ENCODE peak calls at places on chromosomes 2 and 18, in ten cellular contexts. A is GM13977, W is breast epithelium, N is HCT116, B is H1, E is lower lobe of right lung, X is psoas muscle, J is IMR-90, H is GM23338, T is PC-3. C is an unnamed sample.

GRCh38 chr18:13288509-13289138 is 70.1 kb downstream of the LDLRAD4 start:
- DNase-seq in A (no peak), N (no peak), H (no peak), E (no peak), T (no peak), W (no peak), X (no peak), J (no peak), B (no peak), C (no peak)

GRCh38 chr2:45930396-45930792 is 278.9 kb downstream of the PRKCE start:
- DNase-seq in J (peak; percentile 74), H (no peak), W (no peak), B (no peak), X (no peak), T (peak; percentile 22), E (no peak), N (no peak), A (no peak), C (no peak)

GRCh38 chr2:174827371-174828369 is 63.4 kb upstream of the CHRNA1 start:
- DNase-seq in X (no peak), N (no peak), T (peak; percentile 73), J (peak; percentile 49), W (no peak), H (peak; percentile 42), B (no peak), E (no peak), A (no peak), C (no peak)

GRCh38 chr18:35089382-35089781 is 48.2 kb downstream of the MAPRE2 start:
- DNase-seq in J (no peak), T (no peak), N (no peak), W (no peak), B (no peak), H (no peak), A (no peak), X (no peak), E (no peak), C (no peak)

GRCh38 chr2:98944786-98945185 is 8.8 kb upstream of the CRACDL start:
- DNase-seq in T (no peak), A (no peak), X (no peak), W (no peak), E (no peak), B (no peak), N (no peak), J (peak; percentile 7), H (no peak), C (no peak)

GRCh38 chr18:57901819-57902600 is 98.9 kb upstream of the ATP8B1 start:
- DNase-seq in E (no peak), N (no peak), T (no peak), J (peak; percentile 16), H (peak; percentile 10), W (no peak), A (no peak), X (no peak), B (no peak), C (no peak)

GRCh38 chr2:136653836-136654235 is 111.5 kb upstream of the THSD7B start:
- DNase-seq in H (no peak), X (no peak), B (no peak), A (no peak), T (no peak), N (no peak), E (no peak), W (no peak), J (no peak), C (no peak)

GRCh38 chr18:66129248-66129647 is 378.4 kb downstream of the CDH7 start:
- DNase-seq in X (no peak), W (no peak), N (no peak), J (no peak), T (no peak), H (no peak), B (no peak), A (no peak), E (no peak), C (no peak)

GRCh38 chr18:9647496-9648323 is 33.4 kb upstream of the PPP4R1 start:
- DNase-seq in J (no peak), N (no peak), W (no peak), E (no peak), T (peak; percentile 39), B (no peak), X (no peak), H (no peak), A (no peak), C (no peak)

GRCh38 chr18:42614619-42615293 is 500.7 kb downstream of the RIT2 start:
- DNase-seq in T (no peak), E (no peak), B (no peak), W (no peak), J (no peak), X (no peak), H (no peak), N (no peak), A (no peak), C (no peak)

GRCh38 chr2:82498777-82499443 is 1960.2 kb downstream of the SUCLG1 start:
- DNase-seq in W (no peak), B (no peak), N (no peak), H (no peak), J (no peak), A (no peak), X (no peak), E (no peak), T (no peak), C (no peak)

DNA sequence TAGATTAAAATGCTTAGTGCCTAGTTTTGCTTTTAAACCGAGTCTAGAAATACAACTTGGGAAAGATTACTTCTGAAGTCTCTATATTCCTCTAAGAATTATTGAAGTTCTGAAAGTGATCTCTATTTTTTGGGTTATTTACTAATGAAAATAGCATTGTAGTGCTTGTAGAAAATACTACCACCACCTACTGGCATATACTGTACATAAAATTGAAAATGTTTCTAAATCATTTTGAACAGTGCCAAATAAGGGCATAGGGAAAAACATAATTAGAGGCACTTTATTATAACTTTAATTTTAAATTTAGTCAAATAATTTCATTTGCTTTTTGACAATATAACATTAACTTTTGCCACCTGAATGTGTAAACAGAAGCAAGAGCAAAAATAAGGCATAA is 1399.6 kb upstream of the ZEB2 start:
- DNase-seq in X (no peak), J (peak; percentile 8), A (no peak), T (peak; percentile 39), E (no peak), W (no peak), H (no peak), N (no peak), B (no peak), C (no peak)
- TF ChIP-seq CTCF in X (no peak), J (peak; percentile 34), A (no peak), T (peak; percentile 60), E (no peak), W (no peak), H (no peak), N (peak; percentile 30), B (no peak), C (no peak)

GRCh38 chr2:27024812-27025211 is 8.0 kb upstream of the TMEM214 start:
- DNase-seq in A (no peak), E (no peak), N (no peak), B (no peak), X (no peak), J (no peak), H (peak; percentile 64), W (no peak), T (no peak), C (no peak)
- TF ChIP-seq CTCF in A (no peak), E (no peak), N (no peak), B (peak; percentile 38), X (no peak), J (no peak), H (no peak), W (no peak), T (no peak), C (no peak)

DNA sequence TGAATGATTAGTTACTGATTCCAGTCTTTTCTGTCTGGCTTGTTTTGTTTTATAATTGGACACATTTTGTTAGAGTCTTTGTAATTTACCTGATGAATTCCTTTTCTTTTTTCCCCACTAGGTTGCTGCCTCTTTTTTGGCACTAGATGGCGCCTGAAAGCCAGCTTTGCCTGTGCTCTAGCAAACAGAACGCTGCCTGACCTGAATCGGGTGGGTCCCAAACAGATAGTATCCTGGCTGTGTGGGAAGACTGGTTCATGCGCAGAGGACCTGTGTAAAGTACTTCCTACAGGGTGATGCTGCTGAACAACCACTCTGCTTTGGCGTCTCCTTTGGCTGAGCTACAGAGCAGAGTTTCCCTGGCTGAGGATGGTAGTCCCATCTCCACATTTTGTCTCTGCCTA is 288.2 kb downstream of the IKZF2 start:
- DNase-seq in W (no peak), N (peak; percentile 47), T (peak; percentile 64), H (peak; percentile 81), E (peak; percentile 43), A (no peak), X (no peak), B (peak; percentile 29), J (no peak), C (no peak)
- TF ChIP-seq CTCF in W (no peak), N (peak; percentile 91), T (peak; percentile 87), H (peak; percentile 95), E (peak; percentile 34), A (peak; percentile 53), X (peak; percentile 32), B (peak; percentile 84), J (peak; percentile 42), C (peak; percentile 3)

GRCh38 chr2:67277450-67277849 is 119.7 kb upstream of the ETAA1 start:
- DNase-seq in E (no peak), B (peak; percentile 5), X (no peak), H (peak; percentile 55), W (no peak), A (no peak), N (no peak), T (no peak), J (no peak), C (no peak)
- TF ChIP-seq CTCF in E (no peak), B (peak; percentile 52), X (no peak), H (peak; percentile 34), W (no peak), A (no peak), N (no peak), T (no peak), J (no peak), C (no peak)

GRCh38 chr2:31137211-31138036 is 816 bp downstream of the GALNT14 start:
- DNase-seq in X (peak; percentile 15), J (no peak), W (no peak), N (no peak), B (no peak), A (peak; percentile 60), H (peak; percentile 54), E (no peak), T (peak; percentile 11), C (no peak)
- TF ChIP-seq CTCF in X (no peak), J (no peak), W (no peak), N (no peak), B (no peak), A (no peak), H (no peak), E (no peak), T (no peak), C (no peak)